ENCODE peak calls at places on chromosomes 11 and 22, in nine cellular contexts. T, H, S, Z, W, C, A, B and V are unnamed samples.

GRCh38 chr22:21808130-21808529 is 59.3 kb downstream of the MAPK1 start:
- DNase-seq in T (no peak), H (no peak), S (no peak), Z (no peak), W (no peak), C (no peak), A (no peak), B (no peak), V (no peak)

GRCh38 chr11:112085822-112086421 is 634 bp downstream of the TIMM8B start:
- DNase-seq in T (peak), H (peak), S (no peak), Z (peak), W (peak), C (no peak), A (no peak), B (no peak), V (no peak)

GRCh38 chr22:17664414-17665045 is 26.0 kb downstream of the BCL2L13 start:
- DNase-seq in T (no peak), H (no peak), S (no peak), Z (no peak), W (no peak), C (no peak), A (no peak), B (no peak), V (no peak)

GRCh38 chr22:49491221-49491635 is 336.4 kb downstream of the BRD1 start:
- DNase-seq in T (no peak), H (no peak), S (no peak), Z (no peak), W (no peak), C (no peak), A (no peak), B (no peak), V (no peak)

GRCh38 chr11:44652901-44653644 is 73.7 kb upstream of the TSPAN18 start:
- DNase-seq in T (no peak), H (no peak), S (no peak), Z (no peak), W (no peak), C (no peak), A (no peak), B (no peak), V (no peak)

GRCh38 chr11:8693010-8693551 is 10.5 kb downstream of the RPL27A start:
- DNase-seq in T (peak), H (no peak), S (no peak), Z (no peak), W (no peak), C (no peak), A (no peak), B (no peak), V (no peak)

GRCh38 chr22:29580200-29580810 is 608 bp downstream of the NIPSNAP1 start:
- DNase-seq in T (no peak), H (no peak), S (peak), Z (no peak), W (no peak), C (no peak), A (no peak), B (no peak), V (no peak)

GRCh38 chr11:69572861-69573260 is 68.1 kb upstream of the CCND1 start:
- DNase-seq in T (no peak), H (no peak), S (no peak), Z (no peak), W (no peak), C (no peak), A (no peak), B (no peak), V (no peak)

GRCh38 chr22:32926600-32926999 is 125.1 kb downstream of the TIMP3 start:
- DNase-seq in T (peak), H (peak), S (no peak), Z (peak), W (no peak), C (peak), A (no peak), B (no peak), V (no peak)

GRCh38 chr11:66172146-66172545 is 96.3 kb upstream of the RAB1B start:
- DNase-seq in T (peak), H (no peak), S (no peak), Z (peak), W (no peak), C (peak), A (no peak), B (no peak), V (no peak)

GRCh38 chr11:72470386-72470785 is 36.1 kb upstream of the CLPB start:
- DNase-seq in T (no peak), H (no peak), S (no peak), Z (no peak), W (no peak), C (no peak), A (no peak), B (no peak), V (no peak)

GRCh38 chr11:73404048-73404447 is 27.8 kb downstream of the RELT start:
- DNase-seq in T (peak), H (no peak), S (no peak), Z (peak), W (peak), C (peak), A (peak), B (no peak), V (no peak)

GRCh38 chr11:69497221-69497787 is 15.8 kb downstream of the LINC01488 start:
- DNase-seq in T (peak), H (no peak), S (peak), Z (peak), W (peak), C (peak), A (peak), B (no peak), V (no peak)

GRCh38 chr11:114285599-114285998 is 10.6 kb upstream of the NNMT start:
- DNase-seq in T (no peak), H (no peak), S (no peak), Z (peak), W (no peak), C (peak), A (no peak), B (no peak), V (no peak)

GRCh38 chr11:537622-538430 is 499 bp downstream of the LRRC56 start:
- DNase-seq in T (no peak), H (no peak), S (peak), Z (no peak), W (no peak), C (no peak), A (no peak), B (no peak), V (no peak)

GRCh38 chr22:40036591-40037225 is 42.0 kb downstream of the FAM83F start:
- DNase-seq in T (peak), H (peak), S (peak), Z (peak), W (peak), C (peak), A (peak), B (peak), V (no peak)

GRCh38 chr11:105935791-105936190 is 86.2 kb downstream of the MSANTD4 start:
- DNase-seq in T (no peak), H (no peak), S (no peak), Z (no peak), W (no peak), C (no peak), A (no peak), B (no peak), V (no peak)

GRCh38 chr11:57405271-57405890 is 14.9 kb upstream of the PRG2 start:
- DNase-seq in T (no peak), H (no peak), S (no peak), Z (no peak), W (no peak), C (peak), A (no peak), B (no peak), V (no peak)

GRCh38 chr22:29037340-29037932 is 24.2 kb downstream of the C22orf31 start:
- DNase-seq in T (no peak), H (no peak), S (no peak), Z (no peak), W (no peak), C (no peak), A (no peak), B (no peak), V (no peak)

GRCh38 chr11:45158891-45159605 is 12.6 kb downstream of the PRDM11 start:
- DNase-seq in T (no peak), H (no peak), S (no peak), Z (no peak), W (peak), C (no peak), A (peak), B (no peak), V (no peak)

GRCh38 chr22:37079668-37080171 is 28.2 kb downstream of the KCTD17 start:
- DNase-seq in T (peak), H (no peak), S (no peak), Z (peak), W (peak), C (peak), A (no peak), B (peak), V (peak)

GRCh38 chr11:86698634-86699033 is 26.2 kb upstream of the ME3 start:
- DNase-seq in T (no peak), H (no peak), S (no peak), Z (no peak), W (no peak), C (peak), A (no peak), B (no peak), V (no peak)

GRCh38 chr22:30866811-30867271 is 101.7 kb downstream of the MORC2 start:
- DNase-seq in T (no peak), H (no peak), S (no peak), Z (no peak), W (peak), C (no peak), A (no peak), B (no peak), V (no peak)

GRCh38 chr11:73334244-73335203 is 26.4 kb downstream of the ARHGEF17 start:
- DNase-seq in T (peak), H (no peak), S (peak), Z (peak), W (peak), C (peak), A (peak), B (no peak), V (no peak)

GRCh38 chr22:40176921-40177737 is 596 bp upstream of the TNRC6B start:
- DNase-seq in T (peak), H (peak), S (peak), Z (peak), W (peak), C (peak), A (no peak), B (peak), V (peak)

GRCh38 chr22:27380826-27381225 is 420.7 kb downstream of the MN1 start:
- DNase-seq in T (no peak), H (no peak), S (no peak), Z (no peak), W (no peak), C (no peak), A (no peak), B (no peak), V (no peak)

GRCh38 chr11:8335683-8336082 is 72.0 kb upstream of the LMO1 start:
- DNase-seq in T (peak), H (no peak), S (no peak), Z (no peak), W (no peak), C (peak), A (no peak), B (no peak), V (no peak)

GRCh38 chr11:16047073-16047472 is 309.3 kb downstream of the SOX6 start:
- DNase-seq in T (no peak), H (no peak), S (no peak), Z (no peak), W (no peak), C (no peak), A (no peak), B (no peak), V (no peak)

GRCh38 chr22:23292453-23293350 is 112.4 kb downstream of the BCR start:
- DNase-seq in T (no peak), H (no peak), S (no peak), Z (no peak), W (no peak), C (peak), A (no peak), B (no peak), V (no peak)

GRCh38 chr22:37182949-37183245 is 5.2 kb downstream of the C1QTNF6 start:
- DNase-seq in T (no peak), H (no peak), S (no peak), Z (no peak), W (no peak), C (peak), A (no peak), B (no peak), V (no peak)

GRCh38 chr22:24271406-24271760 is 752 bp downstream of the SPECC1L start:
- DNase-seq in T (no peak), H (no peak), S (no peak), Z (peak), W (peak), C (peak), A (no peak), B (no peak), V (no peak)

GRCh38 chr11:85847436-85847835 is 7.7 kb upstream of the CCDC83 start:
- DNase-seq in T (no peak), H (no peak), S (no peak), Z (no peak), W (no peak), C (no peak), A (no peak), B (no peak), V (no peak)

GRCh38 chr11:76238551-76238950 is 32.2 kb upstream of the WNT11 start:
- DNase-seq in T (no peak), H (no peak), S (no peak), Z (no peak), W (no peak), C (no peak), A (no peak), B (no peak), V (no peak)

GRCh38 chr11:613369-613968 is 2.3 kb downstream of the IRF7 start:
- DNase-seq in T (peak), H (no peak), S (peak), Z (peak), W (no peak), C (peak), A (peak), B (peak), V (peak)

GRCh38 chr22:21650823-21651520 is 8.9 kb downstream of the SDF2L1 start:
- DNase-seq in T (no peak), H (no peak), S (no peak), Z (no peak), W (no peak), C (no peak), A (no peak), B (no peak), V (no peak)

GRCh38 chr11:5624489-5625278 is at the start of gene TRIM34:
- DNase-seq in T (peak), H (peak), S (peak), Z (peak), W (peak), C (peak), A (no peak), B (peak), V (peak)

GRCh38 chr11:70527429-70528045 is 129.2 kb downstream of the CTTN start:
- DNase-seq in T (no peak), H (no peak), S (no peak), Z (no peak), W (no peak), C (no peak), A (no peak), B (no peak), V (no peak)

GRCh38 chr11:67516806-67517205 is 6.4 kb downstream of the CABP2 start:
- DNase-seq in T (no peak), H (no peak), S (no peak), Z (no peak), W (no peak), C (no peak), A (no peak), B (no peak), V (no peak)

GRCh38 chr11:114066046-114066648 is 6.6 kb downstream of the ZBTB16 start:
- DNase-seq in T (no peak), H (no peak), S (no peak), Z (no peak), W (no peak), C (no peak), A (no peak), B (peak), V (no peak)

GRCh38 chr22:46500201-46500600 is 37.2 kb downstream of the CELSR1 start:
- DNase-seq in T (no peak), H (no peak), S (no peak), Z (no peak), W (no peak), C (no peak), A (no peak), B (no peak), V (no peak)
- H3K27ac ChIP-seq in T (no peak), H (no peak), S (no peak), Z (no peak), W (no peak), C (no peak), A (no peak), B (no peak), V (no peak)

GRCh38 chr11:74730601-74731260 is 495 bp downstream of the CHRDL2 start:
- DNase-seq in T (no peak), H (no peak), S (no peak), Z (no peak), W (no peak), C (no peak), A (no peak), B (no peak), V (no peak)
- H3K4me3 ChIP-seq in T (no peak), H (no peak), S (peak), Z (no peak), W (no peak), C (no peak), A (peak), B (no peak), V (no peak)

GRCh38 chr11:11746454-11746853 is 95.3 kb upstream of the USP47 start:
- DNase-seq in T (no peak), H (no peak), S (no peak), Z (no peak), W (no peak), C (no peak), A (no peak), B (no peak), V (no peak)

GRCh38 chr11:11747570-11747969 is 94.2 kb upstream of the USP47 start:
- DNase-seq in T (no peak), H (no peak), S (no peak), Z (no peak), W (no peak), C (no peak), A (no peak), B (no peak), V (no peak)

GRCh38 chr11:11752688-11753087 is 89.1 kb upstream of the USP47 start:
- DNase-seq in T (no peak), H (no peak), S (no peak), Z (no peak), W (no peak), C (no peak), A (no peak), B (no peak), V (no peak)

GRCh38 chr11:11748706-11749365 is 92.9 kb upstream of the USP47 start:
- DNase-seq in T (peak), H (no peak), S (no peak), Z (peak), W (no peak), C (no peak), A (no peak), B (no peak), V (no peak)

DNA sequence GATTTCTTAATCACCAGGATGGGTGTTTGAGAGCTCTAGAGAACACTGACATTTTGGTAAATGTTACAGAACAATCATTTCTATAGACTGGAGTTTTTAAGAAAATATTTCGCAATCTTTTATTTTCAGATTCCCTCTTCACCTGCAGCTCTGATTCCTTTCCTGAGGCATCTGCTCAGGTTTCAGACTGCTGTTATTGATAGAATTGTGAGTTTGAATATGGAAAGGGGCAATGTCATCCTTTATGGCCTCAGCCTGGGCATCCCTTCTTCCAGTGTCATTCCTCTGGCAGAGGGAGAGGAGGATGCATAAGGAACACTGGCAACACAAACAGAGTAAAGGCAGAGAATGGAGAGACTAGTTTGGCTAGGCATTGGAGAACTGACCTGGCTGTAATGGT is 91.3 kb upstream of the USP47 start:
- DNase-seq in T (no peak), H (no peak), S (no peak), Z (no peak), W (no peak), C (no peak), A (no peak), B (no peak), V (no peak)
- H3K27ac ChIP-seq in T (no peak), H (no peak), S (no peak), Z (no peak), W (no peak), C (no peak), A (no peak), B (no peak), V (no peak)

GRCh38 chr11:121810291-121810690 is 305.7 kb downstream of the BLID start:
- DNase-seq in T (peak), H (no peak), S (no peak), Z (peak), W (no peak), C (no peak), A (no peak), B (no peak), V (no peak)
- H3K4me3 ChIP-seq in T (no peak), H (no peak), S (no peak), Z (no peak), W (no peak), C (no peak), A (no peak), B (no peak), V (no peak)

DNA sequence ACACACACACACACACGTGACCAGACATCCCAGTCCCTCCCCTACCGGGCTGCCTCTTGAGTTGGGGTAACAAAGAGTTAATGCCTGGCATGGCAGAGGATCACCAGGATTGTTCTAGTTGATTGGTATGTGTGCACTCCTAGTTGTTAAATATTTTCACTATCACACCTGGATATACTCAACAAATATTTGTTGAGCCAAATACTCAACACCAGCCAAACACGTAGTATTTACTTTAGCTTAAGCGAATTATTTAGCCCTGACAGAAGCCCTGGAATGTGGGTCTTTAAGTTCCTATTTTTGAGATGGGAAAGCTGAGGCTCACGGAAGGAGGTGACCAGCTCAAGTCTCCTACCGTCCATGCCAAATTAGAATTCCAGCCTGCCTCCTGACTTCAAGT is 10.5 kb downstream of the CD3E start:
- DNase-seq in T (no peak), H (no peak), S (no peak), Z (no peak), W (no peak), C (no peak), A (no peak), B (no peak), V (no peak)
- H3K27ac ChIP-seq in T (no peak), H (no peak), S (no peak), Z (no peak), W (no peak), C (no peak), A (no peak), B (peak), V (peak)

DNA sequence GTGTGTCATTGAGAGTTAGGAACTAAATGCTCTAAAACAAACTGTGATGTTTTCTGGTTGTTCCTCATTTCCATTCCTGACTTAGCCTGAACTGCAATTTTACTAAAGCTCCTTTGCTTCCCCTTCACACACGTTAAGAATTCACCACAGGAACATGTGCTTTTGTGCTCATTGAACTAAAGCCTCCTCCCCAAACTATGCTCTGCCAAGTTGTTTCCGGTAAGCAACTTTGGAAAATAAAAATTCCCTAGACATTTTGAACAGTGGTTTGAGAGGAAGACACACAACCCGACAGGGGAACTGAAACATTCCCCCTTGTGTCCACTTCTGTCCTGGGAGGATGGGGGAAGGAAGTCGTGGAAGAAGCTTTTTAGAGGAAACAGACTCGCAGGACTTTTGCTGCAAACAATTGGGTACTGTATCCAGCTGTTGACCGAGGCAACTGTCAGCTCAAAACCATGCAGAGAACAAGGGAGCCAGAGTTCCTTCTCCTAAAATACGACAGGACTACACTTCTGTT is 66.9 kb downstream of the GAB2 start:
- DNase-seq in T (no peak), H (no peak), S (no peak), Z (peak), W (peak), C (no peak), A (no peak), B (no peak), V (no peak)
- H3K4me3 ChIP-seq in T (no peak), H (peak), S (peak), Z (peak), W (no peak), C (no peak), A (peak), B (no peak), V (no peak)

GRCh38 chr11:2207773-2208621 is 36.4 kb upstream of the TH start:
- DNase-seq in T (no peak), H (no peak), S (no peak), Z (no peak), W (peak), C (peak), A (no peak), B (no peak), V (no peak)
- H3K27ac ChIP-seq in T (no peak), H (no peak), S (no peak), Z (no peak), W (no peak), C (no peak), A (no peak), B (no peak), V (no peak)